ENCODE peak calls at places on chromosomes 4 and X, in five cellular contexts. T is AG09309, Q is tibial nerve, X is fibroblast of pulmonary artery, W is PC-3. A is an unnamed sample.

GRCh38 chrX:40719218-40719617 is 16.1 kb downstream of the MED14 start:
- DNase-seq in X (peak; percentile 32), Q (no peak), W (peak; percentile 90), T (no peak), A (peak; percentile 69)

GRCh38 chrX:147602297-147602696 is 309.4 kb upstream of the FMR1 start:
- DNase-seq in X (no peak), W (peak; percentile 8), T (no peak), Q (no peak), A (peak; percentile 0)

GRCh38 chr4:32684160-32684559 is 1964.0 kb downstream of the PCDH7 start:
- DNase-seq in W (no peak), Q (no peak), X (no peak), T (no peak), A (no peak)

GRCh38 chr4:2292679-2293108 is 30.8 kb upstream of the MXD4 start:
- DNase-seq in Q (no peak), W (no peak), T (peak; percentile 58), X (peak; percentile 21), A (no peak)

GRCh38 chr4:80202784-80203553 is 5.7 kb downstream of the PRDM8 start:
- DNase-seq in T (no peak), X (peak; percentile 33), W (no peak), Q (no peak), A (peak; percentile 38)

GRCh38 chr4:20456416-20456815 is 204.7 kb downstream of the SLIT2 start:
- DNase-seq in Q (no peak), X (no peak), T (no peak), W (peak; percentile 70), A (peak; percentile 46)

GRCh38 chr4:147108409-147108808 is 162.7 kb upstream of the TTC29 start:
- DNase-seq in X (peak; percentile 44), T (no peak), Q (no peak), W (peak; percentile 5), A (peak; percentile 15)

GRCh38 chrX:105475801-105476200 is 255.3 kb upstream of the TEX13A start:
- DNase-seq in Q (no peak), W (peak; percentile 30), T (no peak), X (no peak), A (peak; percentile 13)

GRCh38 chr4:26821677-26822503 is 38.8 kb upstream of the STIM2 start:
- DNase-seq in T (no peak), W (peak; percentile 7), X (no peak), Q (no peak), A (peak; percentile 15)

GRCh38 chr4:10102193-10102980 is 14.2 kb downstream of the WDR1 start:
- DNase-seq in T (no peak), W (no peak), X (no peak), Q (no peak), A (no peak)

GRCh38 chr4:111778543-111778942 is 366.7 kb upstream of the FAM241A start:
- DNase-seq in X (no peak), W (no peak), T (no peak), Q (no peak), A (no peak)

GRCh38 chr4:113762061-113762850 is 718 bp upstream of the CAMK2D start:
- DNase-seq in Q (peak; percentile 99), T (peak; percentile 99), X (peak; percentile 100), W (peak; percentile 98), A (peak; percentile 100)

GRCh38 chr4:30720656-30721352 is 635 bp downstream of the PCDH7 start:
- DNase-seq in W (peak; percentile 21), X (peak; percentile 50), T (no peak), Q (no peak), A (no peak)

GRCh38 chr4:6855692-6856297 is 53.8 kb upstream of the TBC1D14 start:
- DNase-seq in T (peak; percentile 44), W (peak; percentile 68), Q (no peak), X (peak; percentile 71), A (no peak)

GRCh38 chr4:99685234-99685633 is 27.6 kb upstream of the C4orf54 start:
- DNase-seq in T (no peak), Q (no peak), X (no peak), W (no peak), A (no peak)

GRCh38 chrX:13319953-13320352 is at the start of gene ATXN3L:
- DNase-seq in W (no peak), T (no peak), X (no peak), Q (no peak), A (no peak)

GRCh38 chrX:119573840-119574393 is 446 bp upstream of the UBE2A start:
- DNase-seq in X (peak; percentile 58), Q (no peak), W (peak; percentile 51), T (no peak), A (peak; percentile 42)

GRCh38 chrX:80808854-80809493 is 703 bp downstream of the BRWD3 start:
- DNase-seq in Q (no peak), X (no peak), W (peak; percentile 41), T (no peak), A (peak; percentile 35)

GRCh38 chr4:176090115-176090514 is 24.5 kb downstream of the WDR17 start:
- DNase-seq in T (no peak), X (no peak), W (no peak), Q (no peak), A (no peak)

GRCh38 chr4:10582059-10582686 is 102.4 kb downstream of the CLNK start:
- DNase-seq in X (peak; percentile 79), T (peak; percentile 10), Q (peak; percentile 31), W (peak; percentile 63), A (peak; percentile 71)

GRCh38 chr4:7941111-7942018 is 1.7 kb upstream of the AFAP1 start:
- DNase-seq in X (no peak), W (peak; percentile 81), T (no peak), Q (no peak), A (peak; percentile 41)

GRCh38 chrX:150363561-150364346 is 637 bp downstream of the MAMLD1 start:
- DNase-seq in X (peak; percentile 45), W (peak; percentile 45), T (no peak), Q (peak; percentile 13), A (peak; percentile 54)

GRCh38 chr4:104494822-104495559 is at the start of gene CXXC4:
- DNase-seq in W (no peak), T (no peak), Q (peak; percentile 39), X (peak; percentile 45), A (peak; percentile 43)

GRCh38 chr4:41212221-41213203 is 1.8 kb downstream of the APBB2 start:
- DNase-seq in W (peak; percentile 72), X (peak; percentile 85), T (no peak), Q (no peak), A (peak; percentile 82)

GRCh38 chr4:1367936-1368289 is 20.9 kb downstream of the UVSSA start:
- DNase-seq in X (no peak), W (no peak), Q (no peak), T (no peak), A (no peak)

GRCh38 chr4:1758306-1759121 is 34.6 kb upstream of the FGFR3 start:
- DNase-seq in T (no peak), Q (no peak), W (no peak), X (no peak), A (peak; percentile 45)

GRCh38 chr4:6275898-6276563 is 6.4 kb downstream of the WFS1 start:
- DNase-seq in Q (no peak), X (no peak), T (no peak), W (no peak), A (no peak)

GRCh38 chr4:157957905-157958304 is 214.9 kb downstream of the GASK1B start:
- DNase-seq in Q (no peak), W (no peak), T (no peak), X (no peak), A (no peak)

GRCh38 chrX:143094501-143095110 is 68.9 kb downstream of the SPANXN4 start:
- DNase-seq in W (no peak), X (peak; percentile 7), T (no peak), Q (no peak), A (no peak)

DNA sequence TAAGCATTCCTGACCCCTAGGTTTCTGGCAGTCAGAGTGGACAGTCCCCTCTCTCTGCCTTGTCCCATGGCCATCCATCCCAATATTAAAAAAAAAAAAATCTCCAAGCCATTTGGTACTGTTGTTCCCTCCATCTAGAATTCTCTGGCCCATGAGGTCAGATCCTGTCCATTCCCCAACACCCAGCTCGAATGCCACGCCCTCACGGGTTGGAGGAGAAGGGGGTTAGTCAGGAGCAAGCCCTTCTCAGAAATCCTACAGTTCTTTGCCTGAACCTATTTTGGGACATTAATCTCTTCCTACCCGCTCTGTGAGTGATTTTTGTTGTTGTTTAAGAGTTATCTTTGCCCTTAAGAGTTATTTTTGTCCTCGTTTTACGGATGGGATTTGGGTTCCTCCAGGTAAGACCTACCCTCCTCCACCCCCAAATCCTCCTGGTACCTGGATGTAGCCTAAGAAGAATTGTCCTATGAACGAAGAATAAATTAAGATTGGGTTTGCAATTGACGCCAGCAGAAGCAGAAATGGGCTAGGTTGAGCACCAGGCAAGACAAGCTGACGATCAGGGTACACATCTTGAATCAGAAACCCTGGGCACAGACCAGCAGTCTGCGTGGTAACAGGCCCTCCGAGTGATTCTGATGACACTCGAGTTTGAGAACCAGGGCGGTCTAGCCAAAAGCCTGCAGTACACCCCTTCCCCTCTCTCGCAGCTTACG is 977 bp downstream of the RNF175 start:
- DNase-seq in Q (no peak), W (no peak), X (no peak), T (no peak), A (no peak)
- H3K4me3 ChIP-seq in Q (peak overlapping the region; percentile 47), W (no peak overlapping the region), X (no peak overlapping the region), T (peak overlapping the region; percentile 31), A (no peak overlapping the region)

DNA sequence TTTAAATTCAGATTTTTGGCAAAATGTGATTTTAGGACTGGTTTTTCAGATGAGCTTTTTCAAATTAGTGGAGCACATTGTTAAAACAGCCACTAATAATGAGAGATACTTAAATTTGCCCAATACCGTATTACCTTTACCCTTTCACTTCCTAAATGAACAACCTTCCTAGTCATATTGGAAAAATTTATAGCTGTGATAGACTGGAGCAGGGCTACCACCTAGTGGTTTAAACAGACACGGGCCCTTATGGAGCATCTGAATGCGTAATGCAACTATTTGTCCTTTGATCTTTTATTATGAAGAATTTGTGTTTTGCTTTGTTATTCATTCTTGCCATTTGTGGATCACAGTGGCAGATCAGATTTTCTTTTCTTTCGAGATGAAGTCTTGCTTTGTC is 72.7 kb downstream of the KDM6A start:
- DNase-seq in X (no peak), T (no peak), W (peak; percentile 67), Q (no peak), A (no peak)
- TF ChIP-seq CTCF in X (no peak), T (peak; percentile 10), W (peak; percentile 73), Q (no peak), A (peak; percentile 16)

DNA sequence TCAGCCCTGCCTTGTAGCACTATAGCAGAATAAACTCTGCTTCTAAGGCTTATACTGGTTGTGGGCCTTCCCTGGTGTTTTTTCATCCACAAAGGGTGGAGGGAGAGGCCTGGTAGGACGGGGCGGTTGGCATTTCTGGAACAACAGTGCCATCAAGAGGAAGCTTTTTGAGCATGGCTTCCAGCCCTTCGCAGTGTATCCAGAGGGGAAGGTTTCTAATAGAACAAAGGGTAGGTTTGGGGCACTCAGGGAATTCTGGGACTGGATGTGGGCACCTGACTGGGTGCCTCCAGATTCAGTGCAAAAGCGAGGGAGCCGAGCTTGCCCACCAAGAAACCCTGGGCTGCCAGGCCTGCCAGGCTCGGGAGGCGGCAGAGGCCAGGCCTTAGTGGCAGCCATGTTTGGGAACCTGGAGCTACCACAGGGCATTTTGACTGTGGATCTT is 229.6 kb upstream of the AGTR2 start:
- DNase-seq in Q (peak; percentile 24), X (peak; percentile 6), T (peak; percentile 23), W (peak; percentile 81), A (peak; percentile 3)
- H3K4me3 ChIP-seq in Q (no peak overlapping the region), X (no peak overlapping the region), T (peak overlapping the region; percentile 28), W (no peak overlapping the region), A (no peak overlapping the region)

DNA sequence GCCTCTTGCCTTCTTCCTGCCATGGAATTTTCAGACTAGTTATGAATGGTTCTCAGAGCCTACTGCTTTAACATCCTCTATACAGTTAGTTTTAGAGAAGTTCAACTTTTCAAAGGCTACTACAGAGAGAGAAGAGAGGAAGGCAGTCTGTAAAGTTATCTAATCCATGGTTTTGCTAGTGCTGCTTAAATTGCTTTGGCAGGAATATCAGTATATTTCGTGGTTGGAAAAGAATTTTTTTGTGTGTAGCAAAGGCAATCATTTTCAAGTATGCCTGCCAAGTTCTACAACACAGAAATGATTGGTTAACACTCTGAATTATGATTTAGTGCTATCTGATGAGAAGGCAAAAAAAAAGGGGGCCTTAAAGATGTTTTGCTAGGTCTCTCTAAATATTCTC is 133.0 kb downstream of the JADE1 start:
- DNase-seq in T (no peak), W (no peak), Q (no peak), X (no peak), A (no peak)
- TF ChIP-seq CTCF in T (no peak), W (no peak), Q (no peak), X (no peak), A (no peak)